ENCODE peak calls at places on chromosome 3, in ten cellular contexts. B is CMK; O is HT1080; J is RWPE1; T is M059J; Q is MV-4-11; S is NAMALWA; I is DMS 273 treated with DMSO at 0.1 percent for 48 hours; W is activated CD4-positive, CD25-positive, alpha-beta regulatory T cell; G is left colon. E is an unnamed sample.

GRCh38 chr3:187112934-187113793 is 26.1 kb downstream of the RPL39L start:
- DNase-seq in B (no peak), O (peak), J (peak), T (peak), Q (peak), S (peak), I (peak), W (no peak), G (no peak), E (peak)

GRCh38 chr3:171776411-171776810 is 33.9 kb downstream of the PLD1 start:
- DNase-seq in B (no peak), O (peak), J (no peak), T (no peak), Q (no peak), S (no peak), I (no peak), W (no peak), G (no peak), E (no peak)

GRCh38 chr3:139299261-139300132 is 44.3 kb upstream of the MRPS22 start:
- DNase-seq in B (peak), O (peak), J (peak), T (peak), Q (no peak), S (no peak), I (no peak), W (no peak), G (no peak), E (peak)

GRCh38 chr3:106963446-106963845 is 413.8 kb upstream of the CCDC54 start:
- DNase-seq in B (no peak), O (no peak), J (no peak), T (peak), Q (no peak), S (no peak), I (no peak), W (no peak), G (no peak), E (peak)

GRCh38 chr3:100782359-100782758 is 73.1 kb downstream of the TFG start:
- DNase-seq in B (no peak), O (no peak), J (no peak), T (no peak), Q (no peak), S (no peak), I (no peak), W (no peak), G (no peak), E (no peak)

GRCh38 chr3:106130384-106131084 is 261.7 kb upstream of the CBLB start:
- DNase-seq in B (no peak), O (peak), J (peak), T (peak), Q (no peak), S (no peak), I (no peak), W (no peak), G (no peak), E (peak)

GRCh38 chr3:188881954-188882641 is 289.7 kb upstream of the TPRG1 start:
- DNase-seq in B (no peak), O (peak), J (peak), T (peak), Q (no peak), S (no peak), I (peak), W (no peak), G (no peak), E (peak)

GRCh38 chr3:149151843-149152242 is 22.4 kb downstream of the HPS3 start:
- DNase-seq in B (peak), O (peak), J (no peak), T (peak), Q (peak), S (no peak), I (no peak), W (no peak), G (no peak), E (peak)

GRCh38 chr3:72185549-72186484 is 400.9 kb upstream of the PROK2 start:
- DNase-seq in B (no peak), O (peak), J (peak), T (peak), Q (peak), S (peak), I (peak), W (no peak), G (no peak), E (peak)

GRCh38 chr3:190038050-190038631 is 82.6 kb downstream of the P3H2 start:
- DNase-seq in B (no peak), O (peak), J (peak), T (peak), Q (peak), S (no peak), I (no peak), W (no peak), G (peak), E (peak)

GRCh38 chr3:195255176-195255500 is 15.8 kb downstream of the XXYLT1 start:
- DNase-seq in B (no peak), O (no peak), J (no peak), T (no peak), Q (no peak), S (no peak), I (no peak), W (no peak), G (no peak), E (no peak)

GRCh38 chr3:195093731-195094130 is 177.2 kb downstream of the XXYLT1 start:
- DNase-seq in B (no peak), O (no peak), J (no peak), T (no peak), Q (no peak), S (no peak), I (no peak), W (no peak), G (no peak), E (no peak)

GRCh38 chr3:144840866-144841265 is 869.2 kb downstream of the DIPK2A start:
- DNase-seq in B (no peak), O (peak), J (no peak), T (no peak), Q (no peak), S (no peak), I (no peak), W (no peak), G (no peak), E (peak)

GRCh38 chr3:74273091-74273490 is 341.4 kb downstream of the CNTN3 start:
- DNase-seq in B (no peak), O (no peak), J (no peak), T (no peak), Q (no peak), S (no peak), I (no peak), W (no peak), G (peak), E (no peak)